ENCODE peak calls at places on chromosomes 11 and 22, in seven cellular contexts. One of them, this sample, is unnamed.

GRCh38 chr11:10701982-10702381 is 8.4 kb upstream of the IRAG1 start:
- DNase-seq in ovary: no peak
- DNase-seq in heart left ventricle: no peak
- DNase-seq in right atrium auricular region: no peak
- DNase-seq in endothelial cell: no peak
- DNase-seq in fibroblast of the aortic adventitia: peak
- DNase-seq in neural crest cell: no peak
- DNase-seq in this sample: no peak

GRCh38 chr11:86484795-86485166 is 110.1 kb downstream of the CCDC81 start:
- DNase-seq in ovary: no peak
- DNase-seq in heart left ventricle: no peak
- DNase-seq in right atrium auricular region: no peak
- DNase-seq in endothelial cell: no peak
- DNase-seq in fibroblast of the aortic adventitia: no peak
- DNase-seq in neural crest cell: no peak
- DNase-seq in this sample: no peak

GRCh38 chr22:19125474-19126308 is 3.5 kb upstream of the DGCR2 start:
- DNase-seq in ovary: no peak
- DNase-seq in heart left ventricle: no peak
- DNase-seq in right atrium auricular region: no peak
- DNase-seq in endothelial cell: no peak
- DNase-seq in fibroblast of the aortic adventitia: no peak
- DNase-seq in neural crest cell: no peak
- DNase-seq in this sample: no peak

GRCh38 chr11:121199516-121199915 is 93.1 kb upstream of the SC5D start:
- DNase-seq in ovary: no peak
- DNase-seq in heart left ventricle: no peak
- DNase-seq in right atrium auricular region: no peak
- DNase-seq in endothelial cell: no peak
- DNase-seq in fibroblast of the aortic adventitia: no peak
- DNase-seq in neural crest cell: no peak
- DNase-seq in this sample: no peak

GRCh38 chr11:20249313-20249873 is 89.1 kb upstream of the DBX1 start:
- DNase-seq in ovary: no peak
- DNase-seq in heart left ventricle: no peak
- DNase-seq in right atrium auricular region: no peak
- DNase-seq in endothelial cell: no peak
- DNase-seq in fibroblast of the aortic adventitia: no peak
- DNase-seq in neural crest cell: no peak
- DNase-seq in this sample: no peak

GRCh38 chr11:16028406-16028805 is 327.9 kb downstream of the SOX6 start:
- DNase-seq in ovary: no peak
- DNase-seq in heart left ventricle: no peak
- DNase-seq in right atrium auricular region: no peak
- DNase-seq in endothelial cell: no peak
- DNase-seq in fibroblast of the aortic adventitia: no peak
- DNase-seq in neural crest cell: no peak
- DNase-seq in this sample: no peak

GRCh38 chr22:47032956-47033647 is 270.7 kb downstream of the TBC1D22A start:
- DNase-seq in ovary: no peak
- DNase-seq in heart left ventricle: no peak
- DNase-seq in right atrium auricular region: no peak
- DNase-seq in endothelial cell: no peak
- DNase-seq in fibroblast of the aortic adventitia: no peak
- DNase-seq in neural crest cell: no peak
- DNase-seq in this sample: no peak

GRCh38 chr11:13289081-13289480 is 11.5 kb downstream of the BMAL1 start:
- DNase-seq in ovary: no peak
- DNase-seq in heart left ventricle: no peak
- DNase-seq in right atrium auricular region: no peak
- DNase-seq in endothelial cell: peak
- DNase-seq in fibroblast of the aortic adventitia: peak
- DNase-seq in neural crest cell: no peak
- DNase-seq in this sample: no peak

GRCh38 chr11:25742800-25743199 is 589.1 kb upstream of the ANO3 start:
- DNase-seq in ovary: no peak
- DNase-seq in heart left ventricle: no peak
- DNase-seq in right atrium auricular region: no peak
- DNase-seq in endothelial cell: no peak
- DNase-seq in fibroblast of the aortic adventitia: no peak
- DNase-seq in neural crest cell: no peak
- DNase-seq in this sample: no peak

GRCh38 chr22:32836286-32836859 is 34.9 kb downstream of the TIMP3 start:
- DNase-seq in ovary: no peak
- DNase-seq in heart left ventricle: no peak
- DNase-seq in right atrium auricular region: no peak
- DNase-seq in endothelial cell: no peak
- DNase-seq in fibroblast of the aortic adventitia: peak
- DNase-seq in neural crest cell: no peak
- DNase-seq in this sample: no peak

GRCh38 chr22:44147036-44147645 is 33.6 kb upstream of the PARVG start:
- DNase-seq in ovary: no peak
- DNase-seq in heart left ventricle: no peak
- DNase-seq in right atrium auricular region: no peak
- DNase-seq in endothelial cell: no peak
- DNase-seq in fibroblast of the aortic adventitia: no peak
- DNase-seq in neural crest cell: no peak
- DNase-seq in this sample: no peak

GRCh38 chr22:36244522-36245391 is 5.4 kb upstream of the APOL2 start:
- DNase-seq in ovary: no peak
- DNase-seq in heart left ventricle: no peak
- DNase-seq in right atrium auricular region: no peak
- DNase-seq in endothelial cell: no peak
- DNase-seq in fibroblast of the aortic adventitia: peak
- DNase-seq in neural crest cell: no peak
- DNase-seq in this sample: no peak

GRCh38 chr11:100525635-100526034 is 161.5 kb upstream of the ARHGAP42 start:
- DNase-seq in ovary: no peak
- DNase-seq in heart left ventricle: no peak
- DNase-seq in right atrium auricular region: no peak
- DNase-seq in endothelial cell: peak
- DNase-seq in fibroblast of the aortic adventitia: no peak
- DNase-seq in neural crest cell: no peak
- DNase-seq in this sample: no peak
- TF ChIP-seq CTCF in ovary: no peak
- TF ChIP-seq CTCF in heart left ventricle: no peak
- TF ChIP-seq CTCF in right atrium auricular region: no peak
- TF ChIP-seq CTCF in endothelial cell: peak
- TF ChIP-seq CTCF in fibroblast of the aortic adventitia: no peak
- TF ChIP-seq CTCF in neural crest cell: peak
- TF ChIP-seq CTCF in this sample: no peak

DNA sequence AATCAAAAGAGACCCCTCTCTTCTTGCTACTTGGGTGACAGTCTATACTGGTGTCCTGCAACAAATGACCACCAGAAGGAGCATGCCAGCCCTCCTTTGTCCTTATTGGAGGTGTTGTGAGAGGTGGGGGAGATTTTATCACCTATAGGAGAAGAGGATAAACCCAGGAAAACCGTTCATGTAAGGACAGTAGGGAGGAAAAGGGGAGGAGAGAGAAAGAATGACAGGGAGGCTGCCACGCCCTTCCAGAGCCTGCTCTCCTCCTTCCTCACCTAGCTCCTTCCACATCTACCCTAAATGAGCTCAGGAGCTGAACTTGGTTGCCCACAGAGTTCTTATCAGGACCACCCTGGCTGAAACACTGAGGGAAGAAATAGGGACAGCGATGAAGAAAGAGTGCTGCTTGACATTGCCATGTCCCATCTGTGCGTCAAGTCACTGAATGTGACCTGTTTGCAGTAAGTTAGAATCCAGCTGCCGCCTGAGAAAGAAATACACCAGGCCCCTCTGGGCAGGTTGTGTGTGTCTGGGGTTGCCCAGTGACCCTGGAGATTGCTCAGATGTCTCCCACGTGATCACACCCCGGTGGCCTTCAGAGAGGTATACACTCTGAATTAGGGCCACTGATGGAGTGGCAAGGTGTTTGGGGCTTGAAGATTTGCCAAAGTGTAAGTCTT is 40.4 kb upstream of the ETS1 start:
- DNase-seq in ovary: no peak
- DNase-seq in heart left ventricle: no peak
- DNase-seq in right atrium auricular region: peak
- DNase-seq in endothelial cell: no peak
- DNase-seq in fibroblast of the aortic adventitia: no peak
- DNase-seq in neural crest cell: no peak
- DNase-seq in this sample: no peak
- TF ChIP-seq CTCF in ovary: no peak
- TF ChIP-seq CTCF in heart left ventricle: no peak
- TF ChIP-seq CTCF in right atrium auricular region: no peak
- TF ChIP-seq CTCF in endothelial cell: no peak
- TF ChIP-seq CTCF in fibroblast of the aortic adventitia: no peak
- TF ChIP-seq CTCF in neural crest cell: peak
- TF ChIP-seq CTCF in this sample: no peak

GRCh38 chr11:62439785-62440602 is 21.2 kb downstream of the SCGB1A1 start:
- DNase-seq in ovary: peak
- DNase-seq in heart left ventricle: peak
- DNase-seq in right atrium auricular region: peak
- DNase-seq in endothelial cell: no peak
- DNase-seq in fibroblast of the aortic adventitia: peak
- DNase-seq in neural crest cell: no peak
- DNase-seq in this sample: no peak
- TF ChIP-seq CTCF in ovary: no peak
- TF ChIP-seq CTCF in heart left ventricle: no peak
- TF ChIP-seq CTCF in right atrium auricular region: no peak
- TF ChIP-seq CTCF in endothelial cell: no peak
- TF ChIP-seq CTCF in fibroblast of the aortic adventitia: peak
- TF ChIP-seq CTCF in neural crest cell: no peak
- TF ChIP-seq CTCF in this sample: peak

DNA sequence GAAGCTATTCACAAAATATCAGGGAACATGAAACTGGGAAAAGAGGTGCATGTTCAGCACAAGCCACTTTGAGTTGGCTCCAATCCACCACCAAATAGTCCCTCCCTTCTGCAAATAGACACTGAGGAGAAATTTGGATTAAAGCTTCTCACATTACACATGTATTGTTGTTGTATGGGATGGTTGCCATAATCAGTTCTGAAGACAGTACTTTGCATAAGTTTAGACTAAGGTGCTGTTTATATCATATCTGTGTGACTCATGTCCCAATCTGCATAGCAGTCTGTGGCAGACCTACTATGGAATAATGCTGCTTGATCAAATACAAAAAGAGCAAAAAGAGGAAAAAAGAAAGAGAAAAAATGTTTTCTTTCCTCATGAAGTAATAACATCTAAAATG is 376.7 kb upstream of the DDI1 start:
- DNase-seq in ovary: no peak
- DNase-seq in heart left ventricle: no peak
- DNase-seq in right atrium auricular region: no peak
- DNase-seq in endothelial cell: no peak
- DNase-seq in fibroblast of the aortic adventitia: peak
- DNase-seq in neural crest cell: no peak
- DNase-seq in this sample: no peak
- TF ChIP-seq CTCF in ovary: no peak
- TF ChIP-seq CTCF in heart left ventricle: no peak
- TF ChIP-seq CTCF in right atrium auricular region: no peak
- TF ChIP-seq CTCF in endothelial cell: no peak
- TF ChIP-seq CTCF in fibroblast of the aortic adventitia: no peak
- TF ChIP-seq CTCF in neural crest cell: no peak
- TF ChIP-seq CTCF in this sample: no peak

DNA sequence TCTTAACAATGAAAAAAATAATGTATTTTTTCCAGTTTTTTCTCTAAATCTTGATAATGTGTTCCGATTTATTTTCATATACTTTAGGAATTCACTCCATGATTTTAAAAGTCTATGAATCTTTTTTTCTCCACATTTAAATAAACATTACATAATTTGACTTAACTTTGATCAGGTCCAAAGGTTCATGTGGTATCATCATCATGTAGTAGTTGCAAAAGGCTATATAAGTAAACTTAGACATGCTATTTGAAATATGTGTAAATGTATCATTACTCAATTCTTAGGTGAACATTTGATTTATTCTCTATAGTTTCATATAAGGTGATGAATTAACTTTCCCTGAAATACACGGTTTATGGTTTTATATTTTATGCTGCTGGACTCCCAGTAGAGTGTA is 2197.0 kb upstream of the RAG2 start:
- DNase-seq in ovary: no peak
- DNase-seq in heart left ventricle: no peak
- DNase-seq in right atrium auricular region: no peak
- DNase-seq in endothelial cell: no peak
- DNase-seq in fibroblast of the aortic adventitia: no peak
- DNase-seq in neural crest cell: no peak
- DNase-seq in this sample: no peak
- TF ChIP-seq CTCF in ovary: no peak
- TF ChIP-seq CTCF in heart left ventricle: no peak
- TF ChIP-seq CTCF in right atrium auricular region: no peak
- TF ChIP-seq CTCF in endothelial cell: no peak
- TF ChIP-seq CTCF in fibroblast of the aortic adventitia: no peak
- TF ChIP-seq CTCF in neural crest cell: no peak
- TF ChIP-seq CTCF in this sample: no peak

GRCh38 chr11:33488971-33489370 is 211.7 kb downstream of the C11orf91 start:
- DNase-seq in ovary: no peak
- DNase-seq in heart left ventricle: no peak
- DNase-seq in right atrium auricular region: no peak
- DNase-seq in endothelial cell: no peak
- DNase-seq in fibroblast of the aortic adventitia: no peak
- DNase-seq in neural crest cell: no peak
- DNase-seq in this sample: no peak
- TF ChIP-seq CTCF in ovary: no peak
- TF ChIP-seq CTCF in heart left ventricle: no peak
- TF ChIP-seq CTCF in right atrium auricular region: no peak
- TF ChIP-seq CTCF in endothelial cell: no peak
- TF ChIP-seq CTCF in fibroblast of the aortic adventitia: no peak
- TF ChIP-seq CTCF in neural crest cell: no peak
- TF ChIP-seq CTCF in this sample: no peak